ENCODE peak calls at places on chromosomes 2 and 18, in seven cellular contexts. Q is NCI-H82, R is lower lobe of right lung, D is AG08396, M is amygdala, Y is progenitor cell of endocrine pancreas, L is activated gamma-delta T cell treated with Interleukin-2 at 50 U/mL for 16 hours. G is an unnamed sample.

GRCh38 chr2:63099032-63099431 is 48.4 kb downstream of the OTX1 start:
- DNase-seq in D (no peak), R (no peak), Y (no peak), Q (no peak), M (no peak), L (no peak), G (no peak)

GRCh38 chr2:33763671-33764310 is 164.7 kb upstream of the FAM98A start:
- DNase-seq in D (no peak), Q (no peak), L (no peak), Y (no peak), M (no peak), R (no peak), G (no peak)

GRCh38 chr2:134227666-134228065 is 26.2 kb upstream of the MGAT5 start:
- DNase-seq in L (no peak), R (no peak), Q (no peak), Y (no peak), D (no peak), M (no peak), G (no peak)

GRCh38 chr2:142310530-142310929 is 179.7 kb upstream of the LRP1B start:
- DNase-seq in Q (no peak), Y (no peak), M (no peak), R (no peak), L (no peak), D (no peak), G (no peak)

GRCh38 chr18:49690307-49690706 is 123.0 kb downstream of the ACAA2 start:
- DNase-seq in R (no peak), D (peak), L (no peak), M (no peak), Q (no peak), Y (no peak), G (no peak)

GRCh38 chr2:41116106-41116797 is 664.4 kb upstream of the SLC8A1 start:
- DNase-seq in M (no peak), Y (no peak), R (no peak), Q (no peak), L (no peak), D (no peak), G (no peak)

GRCh38 chr2:133365117-133365516 is 203.1 kb downstream of the NCKAP5 start:
- DNase-seq in Y (no peak), D (no peak), R (no peak), L (no peak), M (no peak), Q (no peak), G (no peak)

GRCh38 chr18:5285326-5285725 is 10.2 kb downstream of the ZBTB14 start:
- DNase-seq in L (no peak), D (no peak), Q (peak), Y (no peak), M (no peak), R (no peak), G (no peak)

GRCh38 chr2:40204268-40204667 is 247.6 kb downstream of the SLC8A1 start:
- DNase-seq in Y (no peak), R (no peak), Q (peak), D (no peak), M (no peak), L (no peak), G (no peak)

GRCh38 chr2:86628091-86628522 is 4.4 kb upstream of the RNF103 start:
- DNase-seq in D (no peak), L (no peak), R (peak), Q (no peak), Y (no peak), M (no peak), G (no peak)

GRCh38 chr2:234864518-234864917 is 87.3 kb upstream of the SH3BP4 start:
- DNase-seq in L (no peak), Y (no peak), M (no peak), D (no peak), Q (peak), R (no peak), G (no peak)

GRCh38 chr18:3597159-3597977 is 147.4 kb downstream of the TGIF1 start:
- DNase-seq in Y (no peak), M (no peak), R (no peak), L (no peak), D (no peak), Q (no peak), G (no peak)

GRCh38 chr2:20107776-20108175 is 56.3 kb upstream of the LAPTM4A start:
- DNase-seq in L (no peak), D (no peak), Q (peak), R (no peak), M (no peak), Y (no peak), G (no peak)

G was measured in natural killer cell.